ENCODE peak calls at places on chromosome 1, in four cellular contexts. I is tibial nerve, R is fibroblast of lung, A is cardiac muscle cell. J is an unnamed sample.

GRCh38 chr1:230609208-230609607 is 33.1 kb upstream of the COG2 start:
- DNase-seq in I (no peak), R (no peak), A (no peak), J (no peak)

GRCh38 chr1:15273274-15273673 is 26.3 kb downstream of the FHAD1 start:
- DNase-seq in I (no peak), R (no peak), A (no peak), J (no peak)

GRCh38 chr1:1371354-1371740 is 3.7 kb downstream of the AURKAIP1 start:
- DNase-seq in I (no peak), R (no peak), A (no peak), J (no peak)

GRCh38 chr1:3564921-3565831 is 46.1 kb downstream of the MEGF6 start:
- DNase-seq in I (no peak), R (peak; percentile 18), A (peak; percentile 56), J (no peak)

GRCh38 chr1:55423376-55423775 is 208.2 kb upstream of the USP24 start:
- DNase-seq in I (no peak), R (no peak), A (no peak), J (no peak)

GRCh38 chr1:33122483-33123170 is 41.7 kb downstream of the AZIN2 start:
- DNase-seq in I (no peak), R (no peak), A (no peak), J (no peak)

GRCh38 chr1:223037845-223038244 is 105.2 kb downstream of the TLR5 start:
- DNase-seq in I (no peak), R (no peak), A (no peak), J (no peak)

GRCh38 chr1:93995837-93996526 is 86.8 kb upstream of the GCLM start:
- DNase-seq in I (no peak), R (no peak), A (peak; percentile 19), J (peak; percentile 49)

GRCh38 chr1:209601809-209602657 is 18.5 kb downstream of the CAMK1G start:
- DNase-seq in I (peak; percentile 19), R (peak; percentile 74), A (peak; percentile 56), J (no peak)

GRCh38 chr1:236812334-236813030 is 17.4 kb downstream of the MTR start:
- DNase-seq in I (no peak), R (no peak), A (no peak), J (no peak)

GRCh38 chr1:213986020-213986924 is 1.5 kb upstream of the PROX1 start:
- DNase-seq in I (no peak), R (no peak), A (peak; percentile 41), J (no peak)

GRCh38 chr1:25572708-25573590 is 29.5 kb downstream of the LDLRAP1 start:
- DNase-seq in I (no peak), R (peak; percentile 44), A (peak; percentile 69), J (no peak)

GRCh38 chr1:109466440-109467300 is at the start of gene SYPL2:
- DNase-seq in I (peak; percentile 14), R (peak; percentile 39), A (peak; percentile 85), J (no peak)

GRCh38 chr1:164755674-164756073 is 196.7 kb downstream of the PBX1 start:
- DNase-seq in I (no peak), R (no peak), A (no peak), J (no peak)

GRCh38 chr1:182051938-182052337 is 9.6 kb downstream of the ZNF648 start:
- DNase-seq in I (no peak), R (no peak), A (no peak), J (no peak)

GRCh38 chr1:231684333-231685244 is 58.0 kb downstream of the DISC1 start:
- DNase-seq in I (no peak), R (no peak), A (no peak), J (no peak)

GRCh38 chr1:156497743-156498446 is 2.7 kb downstream of the MEF2D start:
- DNase-seq in I (no peak), R (no peak), A (no peak), J (no peak)

GRCh38 chr1:107991371-107992066 is 26.5 kb upstream of the VAV3 start:
- DNase-seq in I (no peak), R (peak; percentile 80), A (no peak), J (peak; percentile 58)

GRCh38 chr1:115969509-115969908 is 6.8 kb upstream of the SLC22A15 start:
- DNase-seq in I (no peak), R (no peak), A (peak; percentile 73), J (no peak)

GRCh38 chr1:208218237-208219097 is 25.7 kb downstream of the PLXNA2 start:
- DNase-seq in I (no peak), R (no peak), A (peak; percentile 67), J (no peak)

GRCh38 chr1:113978863-113979702 is at the start of gene OLFML3:
- DNase-seq in I (peak; percentile 98), R (peak; percentile 95), A (peak; percentile 93), J (peak; percentile 91)

GRCh38 chr1:88774151-88774556 is 90.1 kb downstream of the PKN2 start:
- DNase-seq in I (no peak), R (no peak), A (no peak), J (no peak)

GRCh38 chr1:6241887-6242740 is 1.9 kb upstream of the HES3 start:
- DNase-seq in I (no peak), R (no peak), A (no peak), J (no peak)

GRCh38 chr1:209389258-209389657 is 194.3 kb upstream of the CAMK1G start:
- DNase-seq in I (no peak), R (peak; percentile 67), A (no peak), J (no peak)

GRCh38 chr1:225653463-225654276 is 747 bp upstream of the ENAH start:
- DNase-seq in I (peak; percentile 54), R (peak; percentile 72), A (peak; percentile 70), J (peak; percentile 90)

DNA sequence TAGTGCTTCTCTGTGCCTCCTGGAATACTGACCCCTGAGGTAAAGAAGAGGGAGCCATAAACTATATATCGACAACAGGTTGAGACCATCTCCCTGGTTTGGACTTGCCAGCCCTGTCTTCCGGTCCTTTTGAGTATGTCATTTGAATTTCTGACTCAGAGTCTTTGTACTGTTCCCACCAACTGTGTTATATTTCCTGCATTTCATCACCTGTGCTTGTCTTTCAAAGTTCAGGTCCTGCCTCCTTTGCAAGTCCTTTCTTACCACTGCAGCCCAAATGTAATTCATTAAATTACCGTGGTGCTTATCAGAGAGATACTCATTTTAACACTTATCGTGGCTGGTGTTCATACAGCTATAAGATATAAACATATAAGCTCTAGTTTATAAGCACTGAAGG is 10.7 kb downstream of the AK5 start:
- DNase-seq in I (no peak), R (no peak), A (no peak), J (no peak)
- H3K27ac ChIP-seq in I (no peak overlapping the region), R (no peak overlapping the region), A (no peak overlapping the region), J (no peak overlapping the region)

GRCh38 chr1:204126367-204126766 is 25.5 kb downstream of the ETNK2 start:
- DNase-seq in I (no peak), R (no peak), A (no peak), J (no peak)

GRCh38 chr1:204128464-204128963 is 23.3 kb downstream of the ETNK2 start:
- DNase-seq in I (no peak), R (no peak), A (no peak), J (no peak)

GRCh38 chr1:204126941-204127340 is 24.9 kb downstream of the ETNK2 start:
- DNase-seq in I (no peak), R (no peak), A (peak; percentile 65), J (no peak)

GRCh38 chr1:204128964-204129896 is 22.6 kb downstream of the ETNK2 start:
- DNase-seq in I (peak; percentile 41), R (peak; percentile 67), A (peak; percentile 81), J (peak; percentile 72)

DNA sequence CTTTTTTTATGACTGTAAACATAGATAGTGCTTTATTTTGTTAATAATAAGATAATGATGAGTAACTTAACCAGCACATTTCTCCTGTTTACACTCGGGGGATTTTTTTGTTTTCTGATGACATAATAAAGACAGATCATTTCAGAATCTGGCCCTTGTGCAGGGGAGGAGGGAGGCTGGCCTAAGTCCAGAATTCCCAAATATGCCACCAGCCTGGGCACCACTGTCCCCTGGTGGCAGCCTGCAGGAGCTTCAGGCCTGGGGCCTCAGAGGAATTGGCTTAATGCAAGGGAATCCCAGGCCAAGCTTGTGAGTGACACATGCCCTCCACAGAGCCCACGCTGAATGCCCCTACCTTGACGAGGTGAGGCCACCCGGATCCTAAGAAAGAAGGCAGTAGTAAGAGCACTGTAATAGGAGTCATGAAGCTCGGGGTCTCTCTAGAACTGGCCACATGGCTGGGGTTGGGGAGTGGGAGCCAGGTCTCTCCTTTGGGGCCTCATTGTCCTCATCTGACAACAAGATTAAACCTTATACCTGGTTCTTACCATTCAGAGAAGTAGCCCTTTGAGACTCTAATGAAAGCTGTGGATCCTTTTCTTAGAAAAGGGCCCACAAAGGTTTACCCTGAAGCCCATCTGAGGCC is 24.1 kb downstream of the ETNK2 start:
- DNase-seq in I (peak; percentile 71), R (peak; percentile 85), A (peak; percentile 85), J (no peak)
- H3K27ac ChIP-seq in I (peak overlapping the region; percentile 72), R (no peak overlapping the region), A (peak overlapping the region; percentile 87), J (no peak overlapping the region)

GRCh38 chr1:183093066-183093668 is 69.9 kb downstream of the LAMC1 start:
- DNase-seq in I (no peak), R (no peak), A (no peak), J (no peak)

GRCh38 chr1:183096351-183096750 is 73.1 kb downstream of the LAMC1 start:
- DNase-seq in I (no peak), R (no peak), A (no peak), J (no peak)

GRCh38 chr1:183092350-183092749 is 69.1 kb downstream of the LAMC1 start:
- DNase-seq in I (no peak), R (no peak), A (no peak), J (no peak)

GRCh38 chr1:183094376-183094775 is 71.2 kb downstream of the LAMC1 start:
- DNase-seq in I (no peak), R (peak; percentile 77), A (no peak), J (no peak)

DNA sequence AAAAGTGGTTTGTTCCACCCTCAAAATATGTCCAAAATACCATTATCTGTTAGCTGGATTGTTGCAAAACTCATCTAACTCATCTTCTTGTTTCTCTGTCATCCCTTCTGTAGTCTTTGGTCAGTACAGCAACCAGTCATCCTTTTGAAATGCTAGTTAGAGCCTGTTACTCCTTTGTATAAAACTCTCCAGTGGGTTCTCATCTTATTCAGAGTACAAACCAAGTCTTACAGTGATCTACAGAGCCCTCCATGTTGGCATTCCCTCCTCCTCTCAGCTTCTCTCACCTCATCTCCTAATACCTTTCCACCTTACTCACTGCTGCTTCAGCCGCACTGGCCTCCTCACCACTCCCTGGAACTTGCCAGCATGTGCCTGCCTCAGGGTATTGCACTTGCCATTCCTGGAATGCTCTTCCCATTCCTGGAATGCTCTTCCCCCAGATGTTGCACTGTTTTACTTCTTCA is 70.6 kb downstream of the LAMC1 start:
- DNase-seq in I (no peak), R (no peak), A (no peak), J (no peak)
- H3K27ac ChIP-seq in I (no peak overlapping the region), R (peak overlapping the region; percentile 37), A (no peak overlapping the region), J (no peak overlapping the region)

GRCh38 chr1:232737917-232738316 is 67.3 kb upstream of the MAP10 start:
- DNase-seq in I (no peak), R (no peak), A (no peak), J (no peak)

GRCh38 chr1:232728507-232729263 is 76.5 kb upstream of the MAP10 start:
- DNase-seq in I (peak; percentile 53), R (peak; percentile 74), A (no peak), J (no peak)

DNA sequence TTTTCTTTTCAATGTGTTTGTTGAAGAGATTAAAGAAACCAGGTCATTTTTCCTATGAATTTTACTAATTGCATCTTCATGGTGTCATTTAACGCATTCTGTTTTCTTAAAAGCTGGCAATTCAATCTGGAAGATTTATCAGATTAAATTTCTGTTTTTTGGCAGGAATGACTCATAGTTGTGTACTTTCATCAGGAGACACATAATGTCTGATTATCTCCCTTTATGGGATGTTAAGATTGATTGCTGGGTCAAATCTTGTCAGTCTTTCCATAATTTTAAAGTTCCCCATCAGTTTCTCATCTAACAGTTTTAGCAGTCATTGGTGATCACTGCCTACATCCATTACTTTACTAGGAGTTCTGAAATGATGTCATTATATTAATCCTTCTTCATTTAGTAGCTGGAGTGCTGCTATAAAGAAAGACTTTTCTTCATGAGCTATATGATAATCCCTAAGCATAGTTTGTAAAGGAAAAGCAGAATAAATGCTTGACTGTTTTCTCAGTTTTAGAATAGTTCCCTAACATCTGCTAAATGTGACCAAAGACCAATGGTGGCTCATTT is 72.8 kb upstream of the MAP10 start:
- DNase-seq in I (no peak), R (no peak), A (no peak), J (no peak)
- H3K27ac ChIP-seq in I (no peak overlapping the region), R (no peak overlapping the region), A (no peak overlapping the region), J (no peak overlapping the region)